ENCODE peak calls at places on chromosomes 5 and 9, in five cellular contexts. C is pancreas, G is NCI-H748 treated with DMSO at 0.1 percent for 48 hours, O is NCI-H2171, M is mucosa of gallbladder. T is an unnamed sample.

GRCh38 chr9:15735083-15735974 is 182.5 kb downstream of the CCDC171 start:
- DNase-seq in O (no peak), C (no peak), G (no peak), M (no peak), T (peak)

GRCh38 chr5:178385472-178385853 is 152.9 kb upstream of the PHYKPL start:
- DNase-seq in G (no peak), O (no peak), M (no peak), C (no peak), T (no peak)

GRCh38 chr9:19379697-19380046 is 364 bp downstream of the RPS6 start:
- DNase-seq in O (no peak), G (no peak), M (peak), C (no peak), T (peak)

GRCh38 chr9:7174884-7175283 is 417.1 kb downstream of the KDM4C start:
- DNase-seq in O (no peak), M (no peak), C (no peak), G (no peak), T (no peak)

GRCh38 chr9:120740135-120740534 is 25.9 kb upstream of the MEGF9 start:
- DNase-seq in M (no peak), C (no peak), G (no peak), O (no peak), T (no peak)

GRCh38 chr5:74080157-74080556 is 454.2 kb downstream of the ARHGEF28 start:
- DNase-seq in G (no peak), C (no peak), M (no peak), O (no peak), T (no peak)

GRCh38 chr5:126837907-126838539 is 61.1 kb downstream of the LMNB1 start:
- DNase-seq in C (no peak), O (no peak), G (no peak), M (no peak), T (peak)

GRCh38 chr5:131947445-131947844 is 2.0 kb upstream of the MEIKIN start:
- DNase-seq in M (no peak), C (no peak), G (peak), O (no peak), T (no peak)

GRCh38 chr9:36818965-36819870 is 214.8 kb downstream of the PAX5 start:
- DNase-seq in G (no peak), C (no peak), M (no peak), O (no peak), T (peak)

GRCh38 chr5:134906811-134907210 is 1.9 kb downstream of the PCBD2 start:
- DNase-seq in C (no peak), G (no peak), M (no peak), O (no peak), T (no peak)

GRCh38 chr5:143557061-143557818 is 153.8 kb upstream of the NR3C1 start:
- DNase-seq in O (no peak), M (no peak), C (no peak), G (peak), T (peak)

GRCh38 chr5:134568761-134569725 is 43.6 kb downstream of the JADE2 start:
- DNase-seq in O (no peak), M (peak), C (peak), G (no peak), T (no peak)

T was measured in GM03348.